ENCODE peak calls at places on chromosome 20, in nine cellular contexts. L is transverse colon, W is neural progenitor cell, C is breast epithelium, M is heart right ventricle, J is A549, Q is IMR-90, E is pancreas, I is mammary epithelial cell. O is an unnamed sample. For H3K9me3, the result is how much of the 10 kb centered on the place peaks cover.

GRCh38 chr20:62367483-62368302 is 581 bp upstream of the LAMA5 start:
- DNase-seq in L (peak), W (peak), C (no peak), M (peak), J (peak), Q (no peak), E (no peak), I (no peak), O (no peak)

GRCh38 chr20:45972500-45973183 is 639 bp upstream of the ZNF335 start:
- DNase-seq in L (peak), W (no peak), C (no peak), M (no peak), J (no peak), Q (no peak), E (no peak), I (no peak), O (no peak)

GRCh38 chr20:13037727-13038126 is 29.0 kb downstream of the SPTLC3 start:
- DNase-seq in L (no peak), W (no peak), C (no peak), M (no peak), J (no peak), Q (peak), E (no peak), I (peak), O (no peak)

GRCh38 chr20:43669332-43669731 is 2.4 kb downstream of the MYBL2 start:
- DNase-seq in L (no peak), W (no peak), C (no peak), M (no peak), J (peak), Q (peak), E (no peak), I (peak), O (no peak)

GRCh38 chr20:24977336-24977735 is 15.2 kb downstream of the APMAP start:
- DNase-seq in L (no peak), W (no peak), C (no peak), M (no peak), J (no peak), Q (no peak), E (no peak), I (no peak), O (no peak)

GRCh38 chr20:1291191-1291741 is 25.2 kb downstream of the SNPH start:
- DNase-seq in L (no peak), W (no peak), C (no peak), M (no peak), J (no peak), Q (peak), E (no peak), I (peak), O (no peak)

GRCh38 chr20:4018015-4018748 is 2.8 kb upstream of the RNF24 start:
- DNase-seq in L (no peak), W (no peak), C (no peak), M (no peak), J (no peak), Q (no peak), E (no peak), I (peak), O (no peak)

GRCh38 chr20:62728781-62729300 is 20.2 kb downstream of the NTSR1 start:
- DNase-seq in L (no peak), W (no peak), C (no peak), M (no peak), J (no peak), Q (no peak), E (no peak), I (no peak), O (no peak)

GRCh38 chr20:38121741-38122140 is 43.3 kb downstream of the TGM2 start:
- DNase-seq in L (no peak), W (no peak), C (no peak), M (no peak), J (no peak), Q (no peak), E (no peak), I (no peak), O (no peak)

GRCh38 chr20:36754656-36755222 is 8.8 kb upstream of the NDRG3 start:
- DNase-seq in L (peak), W (peak), C (no peak), M (no peak), J (peak), Q (peak), E (peak), I (peak), O (peak)

GRCh38 chr20:49676581-49677291 is 36.9 kb downstream of the B4GALT5 start:
- DNase-seq in L (peak), W (no peak), C (no peak), M (no peak), J (peak), Q (peak), E (no peak), I (peak), O (no peak)

GRCh38 chr20:33702861-33703260 is 16.7 kb upstream of the E2F1 start:
- DNase-seq in L (no peak), W (no peak), C (no peak), M (peak), J (no peak), Q (no peak), E (no peak), I (no peak), O (no peak)

GRCh38 chr20:62817975-62818591 is 1.2 kb downstream of the COL9A3 start:
- DNase-seq in L (no peak), W (no peak), C (no peak), M (no peak), J (no peak), Q (no peak), E (no peak), I (no peak), O (no peak)

GRCh38 chr20:14264869-14265268 is 72.5 kb downstream of the FLRT3 start:
- DNase-seq in L (no peak), W (no peak), C (no peak), M (no peak), J (peak), Q (peak), E (no peak), I (peak), O (no peak)

GRCh38 chr20:63222541-63222940 is 6.6 kb upstream of the YTHDF1 start:
- DNase-seq in L (no peak), W (no peak), C (no peak), M (no peak), J (no peak), Q (no peak), E (no peak), I (no peak), O (no peak)

GRCh38 chr20:45853484-45853883 is 3.7 kb downstream of the ACOT8 start:
- DNase-seq in L (no peak), W (no peak), C (no peak), M (no peak), J (no peak), Q (no peak), E (no peak), I (no peak), O (no peak)

GRCh38 chr20:38143238-38143645 is 21.8 kb downstream of the TGM2 start:
- DNase-seq in L (peak), W (no peak), C (no peak), M (no peak), J (peak), Q (no peak), E (no peak), I (peak), O (no peak)

GRCh38 chr20:19944772-19945459 is 72.2 kb upstream of the NAA20 start:
- DNase-seq in L (no peak), W (no peak), C (no peak), M (no peak), J (no peak), Q (peak), E (no peak), I (peak), O (no peak)

GRCh38 chr20:36957875-36958667 is 6.6 kb upstream of the SAMHD1 start:
- DNase-seq in L (no peak), W (no peak), C (no peak), M (no peak), J (no peak), Q (no peak), E (no peak), I (no peak), O (no peak)

GRCh38 chr20:17612287-17612974 is 42.6 kb downstream of the DSTN start:
- DNase-seq in L (peak), W (no peak), C (no peak), M (no peak), J (peak), Q (peak), E (no peak), I (peak), O (no peak)

GRCh38 chr20:46308258-46309157 is at the start of gene CDH22:
- DNase-seq in L (no peak), W (peak), C (no peak), M (peak), J (peak), Q (peak), E (peak), I (no peak), O (no peak)

GRCh38 chr20:42183147-42183546 is 565.0 kb upstream of the CHD6 start:
- DNase-seq in L (no peak), W (no peak), C (no peak), M (no peak), J (no peak), Q (no peak), E (no peak), I (no peak), O (no peak)
- H3K9me3 ChIP-seq in L (under half), W (under half), C (under half), M (under half), J (under half), Q (under half), E (under half), I (under half), O (under half)

GRCh38 chr20:5657190-5657872 is 92.9 kb upstream of the SHLD1 start:
- DNase-seq in L (peak), W (no peak), C (no peak), M (no peak), J (peak), Q (peak), E (no peak), I (peak), O (no peak)

GRCh38 chr20:5657873-5658200 is 92.4 kb upstream of the SHLD1 start:
- DNase-seq in L (no peak), W (no peak), C (no peak), M (no peak), J (no peak), Q (no peak), E (no peak), I (no peak), O (no peak)

GRCh38 chr20:5652626-5653573 is 97.3 kb upstream of the SHLD1 start:
- DNase-seq in L (no peak), W (no peak), C (no peak), M (no peak), J (peak), Q (peak), E (no peak), I (peak), O (no peak)

GRCh38 chr20:5656136-5656535 is 94.1 kb upstream of the SHLD1 start:
- DNase-seq in L (no peak), W (no peak), C (no peak), M (no peak), J (no peak), Q (no peak), E (no peak), I (no peak), O (no peak)

GRCh38 chr20:5654557-5654956 is 95.6 kb upstream of the SHLD1 start:
- DNase-seq in L (no peak), W (no peak), C (no peak), M (no peak), J (peak), Q (peak), E (no peak), I (peak), O (no peak)
- TF ChIP-seq CTCF in L (no peak), W (no peak), C (no peak), M (no peak), J (no peak), Q (no peak), E (no peak), I (no peak), O (no peak)

DNA sequence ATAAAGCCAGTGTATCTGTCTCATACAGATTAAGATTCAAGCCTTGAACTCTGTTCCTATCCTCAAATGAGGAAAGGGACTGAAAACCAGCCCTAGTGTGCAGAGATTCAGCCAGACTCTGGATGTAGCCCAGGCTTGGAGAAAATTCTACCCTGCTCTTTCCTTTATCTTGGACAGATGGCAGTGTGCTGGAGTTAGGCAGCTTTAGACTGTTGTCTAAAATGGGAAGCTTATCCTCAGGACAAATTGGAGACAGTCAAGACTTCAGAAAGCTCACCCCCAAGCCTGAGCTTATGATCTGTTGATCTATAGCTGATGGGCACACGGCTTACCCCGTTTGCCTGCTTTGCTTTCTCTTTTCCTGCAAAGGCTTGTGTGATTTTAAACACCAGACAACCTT is 1057.5 kb downstream of the KIF16B start:
- DNase-seq in L (no peak), W (peak), C (no peak), M (no peak), J (no peak), Q (no peak), E (no peak), I (no peak), O (no peak)
- H3K9me3 ChIP-seq in L (under half), W (under half), C (under half), M (under half), J (under half), Q (under half), E (under half), I (under half), O (under half)

DNA sequence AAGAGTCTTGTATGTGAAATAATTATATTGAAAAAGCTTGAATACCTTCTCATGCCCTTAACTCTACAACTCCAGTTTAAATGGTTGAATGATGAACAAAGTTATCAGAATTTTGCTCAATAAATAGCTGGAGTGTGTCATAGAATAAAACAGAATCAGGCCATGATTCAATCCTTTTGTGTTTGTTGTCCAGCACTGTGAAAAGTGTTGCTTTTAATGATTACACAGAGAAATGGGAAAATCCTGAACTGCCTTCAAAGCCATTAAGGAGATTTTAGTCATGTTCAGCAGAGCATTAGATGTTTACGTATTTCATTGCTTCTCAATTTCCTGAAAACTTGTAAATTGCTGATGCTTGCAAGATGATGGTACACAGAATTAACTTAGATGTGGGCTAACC is 262.9 kb upstream of the BTBD3 start:
- DNase-seq in L (no peak), W (no peak), C (no peak), M (no peak), J (no peak), Q (no peak), E (no peak), I (no peak), O (no peak)
- TF ChIP-seq CTCF in L (no peak), W (no peak), C (no peak), M (no peak), J (no peak), Q (no peak), E (no peak), I (no peak), O (no peak)

GRCh38 chr20:29302979-29303644 is 1954.4 kb upstream of the DEFB115 start:
- DNase-seq in L (no peak), W (no peak), C (no peak), M (no peak), J (no peak), Q (no peak), E (no peak), I (no peak), O (no peak)

GRCh38 chr20:29299811-29300578 is 1957.5 kb upstream of the DEFB115 start:
- DNase-seq in L (no peak), W (no peak), C (no peak), M (no peak), J (no peak), Q (no peak), E (no peak), I (no peak), O (no peak)

GRCh38 chr20:29298759-29299613 is 1958.5 kb upstream of the DEFB115 start:
- DNase-seq in L (no peak), W (no peak), C (no peak), M (no peak), J (no peak), Q (no peak), E (no peak), I (no peak), O (no peak)

GRCh38 chr20:29301624-29302259 is 1955.7 kb upstream of the DEFB115 start:
- DNase-seq in L (no peak), W (no peak), C (no peak), M (no peak), J (no peak), Q (no peak), E (no peak), I (no peak), O (no peak)

GRCh38 chr20:29300579-29301551 is 1956.6 kb upstream of the DEFB115 start:
- DNase-seq in L (no peak), W (no peak), C (no peak), M (no peak), J (no peak), Q (no peak), E (no peak), I (no peak), O (no peak)
- H3K9me3 ChIP-seq in L (under half), W (under half), C (half or more), M (under half), J (under half), Q (under half), E (under half), I (half or more), O (under half)

GRCh38 chr20:22455259-22455658 is 129.1 kb downstream of the FOXA2 start:
- DNase-seq in L (no peak), W (no peak), C (no peak), M (no peak), J (no peak), Q (no peak), E (no peak), I (no peak), O (no peak)
- TF ChIP-seq CTCF in L (no peak), W (no peak), C (no peak), M (no peak), J (no peak), Q (no peak), E (no peak), I (no peak), O (no peak)

GRCh38 chr20:56928007-56928406 is 298.9 kb downstream of the TFAP2C start:
- DNase-seq in L (no peak), W (peak), C (no peak), M (no peak), J (no peak), Q (no peak), E (no peak), I (no peak), O (no peak)
- H3K9me3 ChIP-seq in L (under half), W (under half), C (under half), M (under half), J (under half), Q (under half), E (under half), I (under half), O (under half)

DNA sequence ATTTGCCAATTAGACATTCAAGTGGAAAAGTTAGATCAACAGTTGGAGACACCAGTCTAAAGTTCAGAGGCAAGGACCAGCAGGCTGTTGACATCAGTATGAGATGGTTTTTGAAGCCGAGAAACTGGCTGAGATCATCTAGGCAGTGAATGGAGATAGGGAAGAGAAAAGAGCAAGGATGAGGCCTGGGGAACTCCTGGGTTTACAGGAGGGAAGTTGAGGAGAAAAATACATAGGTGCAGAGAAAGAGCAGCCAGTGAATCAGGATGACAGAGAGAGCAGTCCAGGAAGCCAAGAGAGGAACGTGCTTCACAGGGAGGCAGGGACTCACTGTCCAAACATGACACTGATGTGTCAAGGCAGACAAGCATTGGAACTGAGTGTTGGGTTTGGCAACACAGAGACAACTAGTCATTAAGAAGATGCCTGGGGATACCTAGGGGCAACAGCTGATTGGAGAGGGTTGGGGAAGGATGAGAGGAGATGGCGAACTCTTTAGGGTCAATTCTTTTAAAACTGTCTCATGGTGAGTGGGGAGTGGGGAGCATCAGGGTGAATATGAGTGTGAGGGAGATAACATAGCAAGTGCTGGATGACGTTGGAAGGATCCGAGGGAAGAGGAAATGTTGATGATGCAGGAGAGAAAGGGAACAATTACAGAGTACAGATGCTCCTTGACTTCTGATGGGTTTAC is 13.2 kb upstream of the SALL4 start:
- DNase-seq in L (no peak), W (no peak), C (no peak), M (no peak), J (no peak), Q (no peak), E (no peak), I (no peak), O (no peak)
- TF ChIP-seq CTCF in L (no peak), W (no peak), C (no peak), M (no peak), J (no peak), Q (no peak), E (no peak), I (no peak), O (no peak)

DNA sequence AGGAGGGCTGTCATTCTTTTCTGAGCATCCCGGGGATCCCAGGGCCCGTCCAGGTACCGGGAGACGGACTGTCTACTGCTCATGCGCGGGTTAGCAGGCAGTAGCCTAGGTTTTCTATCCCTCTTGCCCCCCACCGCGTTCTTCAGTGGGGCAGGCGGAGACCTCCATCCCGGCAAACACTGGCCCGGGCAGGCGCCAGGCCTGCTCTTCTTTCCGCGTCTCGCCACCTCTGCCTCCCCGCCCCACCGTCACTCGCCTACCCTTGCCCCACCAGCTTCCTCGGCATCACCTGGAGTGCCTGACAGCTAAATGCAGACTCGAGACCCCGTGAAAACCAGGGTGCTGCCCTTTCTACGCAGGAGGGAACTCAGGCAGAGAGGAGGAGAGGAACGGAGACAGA is 1937.7 kb upstream of the DEFB115 start:
- DNase-seq in L (no peak), W (no peak), C (no peak), M (no peak), J (no peak), Q (no peak), E (no peak), I (no peak), O (no peak)
- H3K9me3 ChIP-seq in L (under half), W (under half), C (under half), M (under half), J (under half), Q (under half), E (under half), I (under half), O (under half)